ENCODE peak calls at places on chromosomes 3 and 15, in seven cellular contexts. G, Y, E, K, S, J and V are unnamed samples.

GRCh38 chr3:106611841-106612240 is 743.0 kb upstream of the CBLB start:
- DNase-seq in G (no peak), S (no peak), J (peak; percentile 85), E (no peak), K (no peak), Y (peak; percentile 34), V (no peak)

GRCh38 chr3:127690823-127691452 is 18.2 kb downstream of the ABTB1 start:
- DNase-seq in Y (peak; percentile 66), S (no peak), K (no peak), G (peak; percentile 55), J (peak; percentile 74), E (no peak), V (peak; percentile 68)

GRCh38 chr3:7015683-7016440 is 154.9 kb downstream of the GRM7 start:
- DNase-seq in G (peak; percentile 22), Y (no peak), K (no peak), J (no peak), E (no peak), S (no peak), V (no peak)

GRCh38 chr3:17287006-17287689 is 402.4 kb downstream of the PLCL2 start:
- DNase-seq in G (no peak), S (no peak), J (peak; percentile 9), E (no peak), K (no peak), Y (no peak), V (no peak)

GRCh38 chr3:114481113-114481512 is 187.3 kb downstream of the TIGIT start:
- DNase-seq in S (no peak), E (no peak), G (no peak), K (no peak), Y (peak; percentile 19), J (no peak), V (no peak)

GRCh38 chr15:23484870-23485269 is 37.8 kb upstream of the GOLGA6L2 start:
- DNase-seq in K (no peak), S (no peak), Y (no peak), G (no peak), E (no peak), J (no peak), V (no peak)

GRCh38 chr3:113660901-113661300 is 35.5 kb downstream of the USF3 start:
- DNase-seq in Y (peak; percentile 87), K (no peak), J (no peak), S (no peak), E (no peak), G (no peak), V (no peak)

GRCh38 chr15:57665939-57666338 is 40.6 kb upstream of the POLR2M start:
- DNase-seq in S (no peak), E (no peak), K (no peak), J (no peak), Y (no peak), G (no peak), V (no peak)

GRCh38 chr3:167493240-167493639 is 19.4 kb upstream of the SERPINI2 start:
- DNase-seq in Y (no peak), S (peak; percentile 2), K (no peak), G (no peak), J (no peak), E (no peak), V (no peak)
- TF ChIP-seq CTCF in Y (no peak), S (peak; percentile 49), K (no peak), G (peak; percentile 31), J (no peak), E (no peak), V (peak; percentile 40)

DNA sequence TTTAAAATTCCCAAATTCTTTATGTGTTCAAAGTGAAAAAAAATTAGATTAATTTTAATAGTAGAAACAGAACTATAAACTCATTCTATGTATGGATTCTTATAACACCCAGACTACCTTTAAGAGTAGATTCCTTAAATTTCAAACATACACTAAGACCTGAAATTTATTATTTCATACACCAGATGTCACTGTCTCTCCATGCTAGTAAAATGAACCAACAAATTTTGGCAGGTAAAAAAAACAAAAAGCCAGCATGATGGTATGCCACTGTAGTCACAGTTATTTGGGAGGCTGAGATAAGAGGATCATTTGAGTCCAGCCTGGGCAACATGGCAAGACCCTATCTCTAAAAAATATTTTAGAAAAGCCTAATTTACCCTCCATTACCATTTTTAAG is 461.3 kb upstream of the NAALADL2 start:
- DNase-seq in Y (peak; percentile 61), K (no peak), E (no peak), G (peak; percentile 56), S (no peak), J (peak; percentile 72), V (no peak)
- TF ChIP-seq CTCF in Y (peak; percentile 29), K (no peak), E (no peak), G (no peak), S (peak; percentile 63), J (peak; percentile 43), V (no peak)

DNA sequence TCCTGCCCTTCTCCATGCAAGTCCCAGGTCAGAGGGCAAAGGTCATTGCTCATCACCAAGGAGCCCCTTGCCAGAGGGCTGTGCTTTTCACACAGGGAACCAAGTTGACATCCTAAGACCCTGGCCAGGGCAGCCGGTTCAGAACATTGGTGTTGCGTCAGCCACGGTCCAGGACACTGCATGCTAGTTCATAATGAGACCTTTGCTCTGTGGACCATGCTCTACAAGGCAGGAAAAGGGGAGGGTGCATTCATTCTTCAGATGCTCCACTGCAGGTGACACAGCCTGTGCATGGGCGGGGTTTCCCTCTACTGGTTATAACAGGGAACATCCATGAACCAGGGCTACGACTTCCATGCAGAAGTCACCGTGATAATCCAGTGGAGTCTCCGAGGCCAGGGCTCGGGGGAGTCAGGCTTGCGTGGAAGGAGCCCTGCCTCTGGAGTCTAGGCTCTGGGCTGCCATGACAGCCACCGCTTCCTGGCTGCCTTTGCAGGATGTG is 81.6 kb downstream of the OCA2 start:
- DNase-seq in S (no peak), K (no peak), J (no peak), G (peak; percentile 1), Y (no peak), E (peak; percentile 54), V (peak; percentile 50)
- TF ChIP-seq CTCF in S (peak; percentile 49), K (no peak), J (no peak), G (no peak), Y (no peak), E (no peak), V (peak; percentile 60)

GRCh38 chr3:153513236-153513635 is 351.2 kb downstream of the RAP2B start:
- DNase-seq in J (peak; percentile 12), K (no peak), S (no peak), E (no peak), Y (peak; percentile 13), G (peak; percentile 26), V (no peak)
- TF ChIP-seq CTCF in J (peak; percentile 34), K (no peak), S (peak; percentile 40), E (no peak), Y (peak; percentile 37), G (peak; percentile 38), V (peak; percentile 37)

GRCh38 chr3:37125702-37126101 is 48.7 kb downstream of the LRRFIP2 start:
- DNase-seq in E (no peak), Y (no peak), J (no peak), S (no peak), G (no peak), K (no peak), V (no peak)
- TF ChIP-seq CTCF in E (no peak), Y (no peak), J (no peak), S (no peak), G (no peak), K (no peak), V (no peak)

GRCh38 chr3:151553873-151554272 is 93.0 kb upstream of the IGSF10 start:
- DNase-seq in J (peak; percentile 84), E (no peak), S (no peak), Y (peak; percentile 57), G (no peak), K (no peak), V (no peak)

GRCh38 chr3:151558621-151559020 is 97.8 kb upstream of the IGSF10 start:
- DNase-seq in E (no peak), S (no peak), Y (peak; percentile 69), G (no peak), J (peak; percentile 90), K (no peak), V (no peak)

GRCh38 chr3:151559736-151560135 is 98.9 kb upstream of the IGSF10 start:
- DNase-seq in E (no peak), J (no peak), G (no peak), Y (no peak), S (no peak), K (no peak), V (no peak)

GRCh38 chr3:151556591-151556990 is 95.7 kb upstream of the IGSF10 start:
- DNase-seq in S (no peak), J (no peak), E (no peak), Y (no peak), G (no peak), K (no peak), V (no peak)

GRCh38 chr3:151557068-151557467 is 96.2 kb upstream of the IGSF10 start:
- DNase-seq in K (no peak), S (no peak), G (no peak), Y (no peak), E (no peak), J (no peak), V (no peak)
- TF ChIP-seq CTCF in K (no peak), S (no peak), G (no peak), Y (no peak), E (no peak), J (no peak), V (no peak)

DNA sequence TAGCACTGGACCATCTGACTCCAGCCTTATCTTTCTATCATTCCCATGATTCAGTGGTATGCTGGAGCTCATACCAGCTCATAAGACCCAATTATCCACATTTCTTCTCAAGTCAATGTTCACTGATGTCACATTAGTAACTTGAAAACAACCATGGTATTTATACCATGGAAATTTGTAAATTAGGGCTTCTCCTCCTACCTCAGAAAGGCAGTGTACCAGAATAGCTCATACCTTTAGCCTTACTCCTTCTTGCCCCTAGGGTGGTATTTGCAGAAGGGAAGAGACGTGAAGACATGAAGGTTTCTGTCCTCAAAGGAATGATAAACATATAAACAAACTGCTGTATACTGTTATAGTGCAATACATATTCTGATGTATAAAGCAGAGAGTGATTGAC is 114.2 kb downstream of the NEK11 start:
- DNase-seq in Y (no peak), J (no peak), E (no peak), K (no peak), G (no peak), S (no peak), V (no peak)
- TF ChIP-seq CTCF in Y (no peak), J (no peak), E (no peak), K (no peak), G (no peak), S (no peak), V (no peak)

GRCh38 chr3:135918600-135918999 is 46.9 kb upstream of the PPP2R3A start:
- DNase-seq in S (no peak), J (peak; percentile 69), Y (peak; percentile 70), E (no peak), G (peak; percentile 50), K (no peak), V (no peak)
- TF ChIP-seq CTCF in S (peak; percentile 64), J (peak; percentile 17), Y (peak; percentile 52), E (peak; percentile 11), G (peak; percentile 30), K (no peak), V (peak; percentile 53)

GRCh38 chr3:146196789-146197188 is 35.8 kb upstream of the PLOD2 start:
- DNase-seq in Y (no peak), J (no peak), G (no peak), K (no peak), E (no peak), S (no peak), V (no peak)
- TF ChIP-seq CTCF in Y (no peak), J (no peak), G (no peak), K (no peak), E (no peak), S (no peak), V (no peak)

GRCh38 chr3:170021083-170021482 is 16.7 kb upstream of the GPR160 start:
- DNase-seq in E (no peak), S (no peak), G (no peak), Y (no peak), J (peak; percentile 10), K (no peak), V (no peak)
- TF ChIP-seq CTCF in E (no peak), S (no peak), G (no peak), Y (peak; percentile 21), J (peak; percentile 28), K (no peak), V (no peak)